ENCODE peak calls at places on chromosomes 4 and X, in seven cellular contexts. One of them, this sample, is unnamed. For H3K36me3 and H3K27me3, the result is how much of the 10 kb centered on the place peaks cover.

GRCh38 chr4:139848043-139848442 is 182.4 kb downstream of the MGST2 start:
- DNase-seq in ovary: no peak
- DNase-seq in pancreas: no peak
- DNase-seq in fibroblast of lung: no peak
- DNase-seq in psoas muscle: no peak
- DNase-seq in lung: no peak
- DNase-seq in IMR-90: no peak
- DNase-seq in this sample: no peak

GRCh38 chrX:133531012-133531411 is 115.7 kb upstream of the GPC4 start:
- DNase-seq in ovary: peak
- DNase-seq in pancreas: no peak
- DNase-seq in fibroblast of lung: no peak
- DNase-seq in psoas muscle: no peak
- DNase-seq in lung: no peak
- DNase-seq in IMR-90: no peak
- DNase-seq in this sample: no peak

GRCh38 chr4:134518574-134519217 is 317.1 kb upstream of the PABPC4L start:
- DNase-seq in ovary: no peak
- DNase-seq in pancreas: no peak
- DNase-seq in fibroblast of lung: no peak
- DNase-seq in psoas muscle: no peak
- DNase-seq in lung: no peak
- DNase-seq in IMR-90: no peak
- DNase-seq in this sample: no peak

GRCh38 chr4:168656055-168656660 is 159.3 kb downstream of the PALLD start:
- DNase-seq in ovary: no peak
- DNase-seq in pancreas: no peak
- DNase-seq in fibroblast of lung: peak
- DNase-seq in psoas muscle: no peak
- DNase-seq in lung: no peak
- DNase-seq in IMR-90: peak
- DNase-seq in this sample: no peak

GRCh38 chr4:55399581-55399980 is 3.8 kb downstream of the TMEM165 start:
- DNase-seq in ovary: no peak
- DNase-seq in pancreas: no peak
- DNase-seq in fibroblast of lung: no peak
- DNase-seq in psoas muscle: no peak
- DNase-seq in lung: no peak
- DNase-seq in IMR-90: no peak
- DNase-seq in this sample: no peak

GRCh38 chrX:15816886-15817285 is 26.6 kb downstream of the ZRSR2 start:
- DNase-seq in ovary: no peak
- DNase-seq in pancreas: no peak
- DNase-seq in fibroblast of lung: peak
- DNase-seq in psoas muscle: no peak
- DNase-seq in lung: no peak
- DNase-seq in IMR-90: no peak
- DNase-seq in this sample: no peak

GRCh38 chr4:139557506-139558110 is 1.6 kb upstream of the SETD7 start:
- DNase-seq in ovary: no peak
- DNase-seq in pancreas: peak
- DNase-seq in fibroblast of lung: no peak
- DNase-seq in psoas muscle: no peak
- DNase-seq in lung: peak
- DNase-seq in IMR-90: no peak
- DNase-seq in this sample: peak

GRCh38 chr4:23923840-23924239 is 34.0 kb upstream of the PPARGC1A start:
- DNase-seq in ovary: no peak
- DNase-seq in pancreas: no peak
- DNase-seq in fibroblast of lung: no peak
- DNase-seq in psoas muscle: no peak
- DNase-seq in lung: no peak
- DNase-seq in IMR-90: no peak
- DNase-seq in this sample: no peak

GRCh38 chrX:109695637-109696036 is 37.4 kb downstream of the ACSL4 start:
- DNase-seq in ovary: no peak
- DNase-seq in pancreas: no peak
- DNase-seq in fibroblast of lung: no peak
- DNase-seq in psoas muscle: no peak
- DNase-seq in lung: no peak
- DNase-seq in IMR-90: no peak
- DNase-seq in this sample: no peak

GRCh38 chrX:92209936-92210335 is 430.8 kb downstream of the PCDH11X start:
- DNase-seq in ovary: no peak
- DNase-seq in pancreas: no peak
- DNase-seq in fibroblast of lung: no peak
- DNase-seq in psoas muscle: no peak
- DNase-seq in lung: no peak
- DNase-seq in IMR-90: no peak
- DNase-seq in this sample: no peak

GRCh38 chr4:140388015-140388414 is 14.6 kb downstream of the SCOC start:
- DNase-seq in ovary: no peak
- DNase-seq in pancreas: no peak
- DNase-seq in fibroblast of lung: no peak
- DNase-seq in psoas muscle: no peak
- DNase-seq in lung: no peak
- DNase-seq in IMR-90: no peak
- DNase-seq in this sample: no peak

GRCh38 chr4:75542824-75543223 is 13.0 kb upstream of the ODAPH start:
- DNase-seq in ovary: no peak
- DNase-seq in pancreas: no peak
- DNase-seq in fibroblast of lung: peak
- DNase-seq in psoas muscle: no peak
- DNase-seq in lung: no peak
- DNase-seq in IMR-90: peak
- DNase-seq in this sample: no peak

GRCh38 chrX:66163447-66163846 is 600 bp upstream of the HEPH start:
- DNase-seq in ovary: no peak
- DNase-seq in pancreas: no peak
- DNase-seq in fibroblast of lung: no peak
- DNase-seq in psoas muscle: no peak
- DNase-seq in lung: no peak
- DNase-seq in IMR-90: no peak
- DNase-seq in this sample: no peak

GRCh38 chr4:69742596-69742995 is 17.8 kb downstream of the SULT1B1 start:
- DNase-seq in ovary: no peak
- DNase-seq in pancreas: no peak
- DNase-seq in fibroblast of lung: no peak
- DNase-seq in psoas muscle: no peak
- DNase-seq in lung: no peak
- DNase-seq in IMR-90: no peak
- DNase-seq in this sample: no peak

GRCh38 chr4:3257691-3258482 is 8.9 kb downstream of the MSANTD1 start:
- DNase-seq in ovary: no peak
- DNase-seq in pancreas: no peak
- DNase-seq in fibroblast of lung: peak
- DNase-seq in psoas muscle: peak
- DNase-seq in lung: no peak
- DNase-seq in IMR-90: peak
- DNase-seq in this sample: peak

DNA sequence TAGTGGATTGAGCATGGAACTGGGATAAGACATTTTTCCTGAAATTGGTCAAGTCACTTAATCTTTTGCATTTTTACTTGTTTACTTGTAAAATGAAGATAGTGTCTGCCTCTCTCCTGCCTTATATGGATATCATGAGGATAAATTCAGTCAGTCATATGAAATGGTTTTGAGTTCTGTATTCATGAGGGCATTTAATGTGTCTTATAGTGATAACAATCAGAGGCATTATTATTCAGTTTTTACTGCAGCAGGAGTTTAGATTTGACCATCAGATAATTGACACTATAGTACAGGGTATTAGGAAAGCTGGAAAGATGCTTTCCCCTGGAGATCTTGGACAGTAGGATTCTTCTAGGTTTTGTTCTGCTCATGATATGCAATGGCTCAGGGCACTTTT is 26.0 kb downstream of the NPNT start:
- DNase-seq in ovary: no peak
- DNase-seq in pancreas: no peak
- DNase-seq in fibroblast of lung: no peak
- DNase-seq in psoas muscle: no peak
- DNase-seq in lung: no peak
- DNase-seq in IMR-90: no peak
- DNase-seq in this sample: no peak
- H3K36me3 ChIP-seq in ovary: under half
- H3K36me3 ChIP-seq in pancreas: under half
- H3K36me3 ChIP-seq in fibroblast of lung: under half
- H3K36me3 ChIP-seq in psoas muscle: under half
- H3K36me3 ChIP-seq in lung: under half
- H3K36me3 ChIP-seq in IMR-90: under half
- H3K36me3 ChIP-seq in this sample: under half

GRCh38 chr4:27121830-27122229 is 261.2 kb downstream of the STIM2 start:
- DNase-seq in ovary: no peak
- DNase-seq in pancreas: no peak
- DNase-seq in fibroblast of lung: no peak
- DNase-seq in psoas muscle: no peak
- DNase-seq in lung: no peak
- DNase-seq in IMR-90: no peak
- DNase-seq in this sample: no peak

GRCh38 chr4:27117453-27117852 is 256.8 kb downstream of the STIM2 start:
- DNase-seq in ovary: no peak
- DNase-seq in pancreas: no peak
- DNase-seq in fibroblast of lung: no peak
- DNase-seq in psoas muscle: no peak
- DNase-seq in lung: no peak
- DNase-seq in IMR-90: no peak
- DNase-seq in this sample: no peak

GRCh38 chr4:27123769-27124124 is 263.1 kb downstream of the STIM2 start:
- DNase-seq in ovary: no peak
- DNase-seq in pancreas: no peak
- DNase-seq in fibroblast of lung: no peak
- DNase-seq in psoas muscle: no peak
- DNase-seq in lung: no peak
- DNase-seq in IMR-90: no peak
- DNase-seq in this sample: no peak

GRCh38 chr4:27128431-27128830 is 267.8 kb downstream of the STIM2 start:
- DNase-seq in ovary: no peak
- DNase-seq in pancreas: no peak
- DNase-seq in fibroblast of lung: peak
- DNase-seq in psoas muscle: no peak
- DNase-seq in lung: no peak
- DNase-seq in IMR-90: no peak
- DNase-seq in this sample: no peak

DNA sequence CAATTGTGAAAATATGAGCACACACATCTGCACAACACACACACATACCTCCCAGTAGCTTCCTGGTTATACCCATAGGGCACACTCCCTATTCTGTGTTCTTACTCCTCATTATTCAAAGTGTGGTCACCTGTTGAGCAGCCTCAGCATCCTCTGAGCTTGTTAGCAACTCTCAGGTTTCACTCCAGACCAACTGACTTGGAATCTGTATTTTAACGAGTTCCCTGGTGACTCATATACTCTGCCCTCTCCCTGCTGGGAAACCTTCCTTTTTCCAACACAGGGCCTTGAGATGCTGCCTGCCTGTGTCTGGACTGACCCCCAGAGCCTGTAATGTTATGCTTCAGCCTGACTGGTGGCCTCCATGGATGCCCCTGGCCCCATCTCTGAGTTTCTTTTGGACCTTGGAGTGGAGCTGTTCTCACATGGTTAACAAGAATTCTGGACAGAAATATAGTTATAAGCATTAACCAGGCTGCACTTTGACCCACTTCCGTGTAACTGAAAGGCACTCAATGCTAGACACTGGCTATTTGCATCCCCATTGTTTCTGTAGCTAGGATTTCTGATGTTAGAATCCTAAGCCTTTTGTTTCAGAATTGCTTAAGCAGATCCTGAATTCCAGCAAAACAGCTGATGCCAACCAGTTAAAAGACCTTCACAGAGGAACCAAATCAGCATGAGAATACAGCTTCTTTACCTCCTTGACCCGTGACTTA is 262.6 kb downstream of the STIM2 start:
- DNase-seq in ovary: no peak
- DNase-seq in pancreas: no peak
- DNase-seq in fibroblast of lung: peak
- DNase-seq in psoas muscle: no peak
- DNase-seq in lung: no peak
- DNase-seq in IMR-90: no peak
- DNase-seq in this sample: no peak
- H3K4me3 ChIP-seq in ovary: no peak
- H3K4me3 ChIP-seq in pancreas: no peak
- H3K4me3 ChIP-seq in fibroblast of lung: no peak
- H3K4me3 ChIP-seq in psoas muscle: no peak
- H3K4me3 ChIP-seq in lung: no peak
- H3K4me3 ChIP-seq in IMR-90: no peak
- H3K4me3 ChIP-seq in this sample: no peak

GRCh38 chr4:999863-1000425 is 6.7 kb upstream of the SLC26A1 start:
- DNase-seq in ovary: no peak
- DNase-seq in pancreas: no peak
- DNase-seq in fibroblast of lung: no peak
- DNase-seq in psoas muscle: no peak
- DNase-seq in lung: no peak
- DNase-seq in IMR-90: no peak
- DNase-seq in this sample: no peak

GRCh38 chr4:997375-998071 is 4.3 kb upstream of the SLC26A1 start:
- DNase-seq in ovary: no peak
- DNase-seq in pancreas: peak
- DNase-seq in fibroblast of lung: no peak
- DNase-seq in psoas muscle: no peak
- DNase-seq in lung: no peak
- DNase-seq in IMR-90: no peak
- DNase-seq in this sample: no peak

GRCh38 chr4:996994-997374 is 3.8 kb upstream of the SLC26A1 start:
- DNase-seq in ovary: no peak
- DNase-seq in pancreas: peak
- DNase-seq in fibroblast of lung: no peak
- DNase-seq in psoas muscle: no peak
- DNase-seq in lung: no peak
- DNase-seq in IMR-90: no peak
- DNase-seq in this sample: no peak

GRCh38 chr4:996030-996993 is 3.1 kb upstream of the SLC26A1 start:
- DNase-seq in ovary: no peak
- DNase-seq in pancreas: peak
- DNase-seq in fibroblast of lung: no peak
- DNase-seq in psoas muscle: no peak
- DNase-seq in lung: no peak
- DNase-seq in IMR-90: no peak
- DNase-seq in this sample: no peak

GRCh38 chr4:998096-998691 is 5.0 kb upstream of the SLC26A1 start:
- DNase-seq in ovary: no peak
- DNase-seq in pancreas: no peak
- DNase-seq in fibroblast of lung: no peak
- DNase-seq in psoas muscle: no peak
- DNase-seq in lung: no peak
- DNase-seq in IMR-90: no peak
- DNase-seq in this sample: no peak
- H3K27me3 ChIP-seq in ovary: under half
- H3K27me3 ChIP-seq in pancreas: under half
- H3K27me3 ChIP-seq in fibroblast of lung: under half
- H3K27me3 ChIP-seq in psoas muscle: under half
- H3K27me3 ChIP-seq in lung: under half
- H3K27me3 ChIP-seq in IMR-90: half or more
- H3K27me3 ChIP-seq in this sample: under half

GRCh38 chr4:87339440-87339839 is 16.8 kb upstream of the HSD17B13 start:
- DNase-seq in ovary: no peak
- DNase-seq in pancreas: no peak
- DNase-seq in fibroblast of lung: no peak
- DNase-seq in psoas muscle: no peak
- DNase-seq in lung: no peak
- DNase-seq in IMR-90: no peak
- DNase-seq in this sample: no peak

GRCh38 chr4:87342872-87343271 is 20.2 kb upstream of the HSD17B13 start:
- DNase-seq in ovary: no peak
- DNase-seq in pancreas: no peak
- DNase-seq in fibroblast of lung: no peak
- DNase-seq in psoas muscle: no peak
- DNase-seq in lung: no peak
- DNase-seq in IMR-90: no peak
- DNase-seq in this sample: no peak

GRCh38 chr4:87345139-87345538 is 22.5 kb upstream of the HSD17B13 start:
- DNase-seq in ovary: no peak
- DNase-seq in pancreas: no peak
- DNase-seq in fibroblast of lung: no peak
- DNase-seq in psoas muscle: no peak
- DNase-seq in lung: no peak
- DNase-seq in IMR-90: no peak
- DNase-seq in this sample: no peak
- H3K36me3 ChIP-seq in ovary: under half
- H3K36me3 ChIP-seq in pancreas: under half
- H3K36me3 ChIP-seq in fibroblast of lung: under half
- H3K36me3 ChIP-seq in psoas muscle: under half
- H3K36me3 ChIP-seq in lung: under half
- H3K36me3 ChIP-seq in IMR-90: under half
- H3K36me3 ChIP-seq in this sample: under half